ENCODE peak calls at places on chromosomes 11 and 22, in ten cellular contexts. U is OCI-M1, Y is EL, S is stomach, H is caudate nucleus, X is NCI-H1092, M is left cardiac atrium, T is mesenchymal stem cell, F is AG08395, P is AG04449. R is an unnamed sample.

GRCh38 chr22:19270873-19271272 is 20.6 kb downstream of the CLTCL1 start:
- DNase-seq in T (no peak), F (no peak), P (no peak), Y (no peak), X (no peak), U (no peak), M (no peak), H (no peak), S (no peak), R (no peak)

GRCh38 chr22:43749473-43749872 is 62.6 kb downstream of the EFCAB6 start:
- DNase-seq in X (no peak), F (no peak), Y (no peak), S (no peak), M (no peak), H (no peak), T (no peak), P (no peak), U (no peak), R (no peak)

GRCh38 chr11:65430406-65431217 is 8.0 kb downstream of the NEAT1 start:
- DNase-seq in S (peak), P (no peak), H (no peak), X (no peak), M (no peak), F (no peak), Y (peak), U (no peak), T (peak), R (no peak)

GRCh38 chr11:128519353-128519752 is 68.0 kb downstream of the ETS1 start:
- DNase-seq in X (no peak), H (no peak), U (no peak), P (no peak), S (no peak), T (no peak), Y (peak), M (no peak), F (no peak), R (no peak)

GRCh38 chr11:128499613-128500213 is 87.6 kb downstream of the ETS1 start:
- DNase-seq in H (no peak), X (no peak), Y (no peak), P (no peak), T (no peak), M (no peak), U (no peak), F (no peak), S (no peak), R (no peak)

GRCh38 chr22:49392841-49393510 is 434.7 kb downstream of the BRD1 start:
- DNase-seq in P (no peak), X (no peak), Y (no peak), T (no peak), M (no peak), U (no peak), F (no peak), H (no peak), S (no peak), R (no peak)

GRCh38 chr11:117597083-117597482 is 199.9 kb downstream of the DSCAML1 start:
- DNase-seq in U (peak), F (peak), H (no peak), P (no peak), X (no peak), Y (peak), T (peak), S (no peak), M (peak), R (peak)

GRCh38 chr11:67247946-67248550 is 18.2 kb upstream of the GRK2 start:
- DNase-seq in T (no peak), M (no peak), X (no peak), P (no peak), F (no peak), H (no peak), S (no peak), Y (no peak), U (no peak), R (no peak)

GRCh38 chr22:37330200-37331033 is 48.1 kb downstream of the CYTH4 start:
- DNase-seq in F (peak), M (no peak), Y (peak), S (peak), P (no peak), X (peak), H (peak), T (peak), U (peak), R (peak)

GRCh38 chr11:120245434-120245833 is 5.5 kb downstream of the POU2F3 start:
- DNase-seq in F (no peak), T (no peak), H (no peak), P (no peak), M (no peak), S (no peak), Y (no peak), U (no peak), X (no peak), R (no peak)

GRCh38 chr11:67572747-67573419 is 10.7 kb upstream of the GSTP1 start:
- DNase-seq in M (peak), H (no peak), S (peak), P (no peak), X (peak), F (no peak), Y (peak), T (peak), U (peak), R (peak)

GRCh38 chr11:8100151-8100550 is 19.1 kb downstream of the TUB start:
- DNase-seq in M (no peak), Y (no peak), H (no peak), U (no peak), S (peak), T (no peak), P (no peak), F (no peak), X (no peak), R (no peak)

GRCh38 chr11:74871037-74871436 is 77.9 kb downstream of the XRRA1 start:
- DNase-seq in H (no peak), Y (no peak), F (no peak), X (no peak), S (no peak), M (no peak), P (no peak), U (peak), T (peak), R (no peak)

GRCh38 chr11:7527029-7527428 is 13.2 kb downstream of the PPFIBP2 start:
- DNase-seq in P (no peak), T (no peak), M (no peak), X (no peak), Y (no peak), U (no peak), S (no peak), F (no peak), H (no peak), R (no peak)